ENCODE peak calls at places on chromosomes 13 and 19, in seven cellular contexts. I, E, Z, K, N, S and O are unnamed samples.

GRCh38 chr13:109155301-109155761 is 525.9 kb downstream of the MYO16 start:
- DNase-seq in Z (no peak), K (no peak), N (peak; percentile 93), I (no peak), S (no peak), E (no peak), O (no peak)

GRCh38 chr13:45179428-45179827 is 21.4 kb downstream of the KCTD4 start:
- DNase-seq in K (no peak), E (no peak), Z (no peak), N (peak; percentile 42), I (no peak), S (no peak), O (no peak)

GRCh38 chr13:51112771-51113170 is 1.7 kb upstream of the C13orf42 start:
- DNase-seq in S (no peak), N (no peak), I (no peak), E (no peak), K (no peak), Z (no peak), O (no peak)

GRCh38 chr13:31174018-31174417 is 12.3 kb upstream of the HSPH1 start:
- DNase-seq in K (no peak), S (no peak), E (no peak), Z (no peak), I (no peak), N (peak; percentile 68), O (peak; percentile 42)

GRCh38 chr13:114212096-114212495 is 22.6 kb upstream of the CDC16 start:
- DNase-seq in S (no peak), Z (no peak), E (no peak), I (no peak), N (peak; percentile 59), K (no peak), O (no peak)

GRCh38 chr13:113305208-113305607 is 8.2 kb downstream of the LAMP1 start:
- DNase-seq in N (peak; percentile 34), E (no peak), S (no peak), I (no peak), K (no peak), Z (no peak), O (no peak)

GRCh38 chr19:41872775-41873647 is 4.1 kb upstream of the CD79A start:
- DNase-seq in S (no peak), E (peak; percentile 64), Z (peak; percentile 61), K (no peak), N (peak; percentile 58), I (no peak), O (peak; percentile 74)

GRCh38 chr19:4375164-4375619 is 25.2 kb downstream of the SH3GL1 start:
- DNase-seq in Z (no peak), K (no peak), N (no peak), I (no peak), E (peak; percentile 56), S (no peak), O (peak; percentile 66)

GRCh38 chr13:37587236-37587635 is 11.3 kb downstream of the POSTN start:
- DNase-seq in Z (no peak), E (no peak), N (peak; percentile 27), I (no peak), K (no peak), S (no peak), O (no peak)

GRCh38 chr19:13042443-13043130 is 47.3 kb downstream of the NFIX start:
- DNase-seq in N (peak; percentile 80), E (no peak), K (no peak), I (no peak), Z (no peak), S (no peak), O (no peak)

GRCh38 chr13:97225533-97225932 is 3.4 kb downstream of the MBNL2 start:
- DNase-seq in K (no peak), S (no peak), N (no peak), E (no peak), I (no peak), Z (no peak), O (no peak)

GRCh38 chr19:12825259-12826131 is 8.9 kb downstream of the RTBDN start:
- DNase-seq in E (no peak), S (no peak), Z (no peak), I (no peak), N (no peak), K (no peak), O (no peak)

GRCh38 chr19:19865750-19866598 is at the start of gene ZNF253:
- DNase-seq in E (peak; percentile 98), Z (peak; percentile 96), N (peak; percentile 95), I (peak; percentile 95), S (peak; percentile 93), K (peak; percentile 98), O (peak; percentile 99)

GRCh38 chr19:1848399-1849131 is at the start of gene REXO1:
- DNase-seq in N (peak; percentile 94), I (peak; percentile 98), Z (peak; percentile 96), S (peak; percentile 87), K (peak; percentile 98), E (peak; percentile 95), O (peak; percentile 95)

GRCh38 chr13:79385694-79386093 is 20.4 kb downstream of the RBM26 start:
- DNase-seq in K (no peak), S (no peak), I (no peak), Z (no peak), E (no peak), N (no peak), O (no peak)

GRCh38 chr13:113860579-113861432 is 3.1 kb downstream of the GAS6 start:
- DNase-seq in Z (no peak), K (no peak), E (no peak), N (no peak), I (no peak), S (no peak), O (no peak)

GRCh38 chr13:84684804-84685203 is 802.5 kb upstream of the SLITRK1 start:
- DNase-seq in N (no peak), I (no peak), S (no peak), E (no peak), Z (no peak), K (no peak), O (peak; percentile 11)

GRCh38 chr19:42290523-42291436 is 11.2 kb upstream of the PRR19 start:
- DNase-seq in E (peak; percentile 50), I (no peak), K (no peak), Z (no peak), N (no peak), S (no peak), O (peak; percentile 52)

GRCh38 chr13:106089251-106089940 is 446.1 kb downstream of the EFNB2 start:
- DNase-seq in N (no peak), S (no peak), I (no peak), K (no peak), E (no peak), Z (no peak), O (no peak)

GRCh38 chr13:106083620-106084350 is 451.7 kb downstream of the EFNB2 start:
- DNase-seq in Z (no peak), S (no peak), N (peak; percentile 59), I (no peak), E (no peak), K (no peak), O (peak; percentile 32)

GRCh38 chr13:106087201-106087600 is 448.3 kb downstream of the EFNB2 start:
- DNase-seq in E (no peak), K (no peak), I (no peak), N (no peak), Z (no peak), S (no peak), O (no peak)

DNA sequence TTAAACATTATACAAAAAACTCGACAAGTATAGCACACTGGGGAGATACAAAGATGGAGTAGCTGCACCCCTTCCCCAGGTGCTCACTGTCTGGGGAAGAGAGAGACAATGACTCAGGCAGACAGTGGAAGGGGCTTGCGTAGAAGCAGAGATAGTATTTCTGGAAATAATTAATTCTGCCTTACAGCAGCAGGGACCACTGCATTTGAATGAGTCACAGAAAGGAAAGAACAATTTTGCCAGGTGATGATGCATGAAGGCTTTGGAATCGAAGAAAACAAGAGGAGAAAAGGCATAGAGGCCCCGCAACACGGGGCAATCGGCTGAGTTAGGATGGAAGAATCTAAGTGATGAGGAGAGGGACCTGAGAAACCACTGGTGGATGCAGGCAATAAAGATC is 447.4 kb downstream of the EFNB2 start:
- DNase-seq in I (no peak), N (no peak), K (no peak), E (no peak), S (no peak), Z (no peak), O (no peak)
- H3K27ac ChIP-seq in I (no peak overlapping the region), N (no peak overlapping the region), K (no peak overlapping the region), E (no peak overlapping the region), S (no peak overlapping the region), Z (no peak overlapping the region), O (no peak overlapping the region)

GRCh38 chr19:48481191-48481500 is 12.0 kb downstream of the CYTH2 start:
- DNase-seq in N (no peak), K (no peak), S (no peak), I (no peak), E (no peak), Z (no peak), O (no peak)
- H3K27ac ChIP-seq in N (peak overlapping the region; percentile 50), K (peak overlapping the region; percentile 80), S (peak overlapping the region; percentile 91), I (no peak overlapping the region), E (peak overlapping the region; percentile 31), Z (peak overlapping the region; percentile 94), O (no peak overlapping the region)

DNA sequence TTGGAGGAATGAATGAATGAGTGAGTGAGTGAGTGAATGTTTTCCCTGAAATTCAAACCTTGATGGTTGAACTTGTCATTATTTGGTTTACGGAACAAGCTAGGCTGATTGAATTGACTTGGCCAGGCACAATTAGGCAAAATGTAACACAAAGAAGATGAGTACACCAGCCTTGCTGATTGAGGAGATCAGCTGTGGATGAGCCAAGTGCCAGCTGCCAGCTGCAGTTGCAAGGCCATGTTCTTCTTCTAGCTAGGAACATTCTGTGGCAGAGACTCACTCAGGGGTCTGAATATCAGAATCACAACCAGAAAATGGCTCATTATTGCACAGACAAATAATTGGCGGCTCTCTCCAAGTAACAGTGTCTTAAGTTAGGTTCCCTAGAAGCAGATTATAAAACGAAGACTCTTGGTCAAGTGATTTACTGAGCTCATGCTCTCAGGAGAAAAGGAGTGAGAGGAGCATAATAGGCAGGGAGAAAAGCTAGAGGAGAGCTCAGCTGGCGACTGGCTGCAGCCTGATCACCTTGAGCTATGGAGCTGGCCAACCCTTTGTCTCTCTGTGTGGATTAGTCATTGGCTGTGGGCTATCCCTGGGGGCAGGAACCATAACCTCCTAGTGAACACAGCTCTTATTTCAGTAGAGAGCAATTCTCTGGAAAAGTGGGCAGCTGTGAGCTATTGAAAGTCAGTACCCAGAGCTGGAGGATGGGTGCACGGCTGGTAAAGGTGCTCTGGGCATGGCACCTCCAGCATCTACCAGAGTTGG is 225.3 kb upstream of the SERP2 start:
- DNase-seq in N (no peak), K (no peak), S (no peak), E (no peak), Z (no peak), I (no peak), O (no peak)
- H3K27ac ChIP-seq in N (no peak overlapping the region), K (no peak overlapping the region), S (no peak overlapping the region), E (no peak overlapping the region), Z (no peak overlapping the region), I (no peak overlapping the region), O (no peak overlapping the region)

GRCh38 chr19:45995715-45996385 is 583 bp downstream of the CCDC61 start:
- DNase-seq in E (no peak), I (no peak), N (no peak), Z (no peak), K (no peak), S (no peak), O (no peak)

GRCh38 chr19:45998834-45999233 is 3.6 kb downstream of the CCDC61 start:
- DNase-seq in S (no peak), Z (no peak), E (no peak), I (no peak), N (no peak), K (no peak), O (no peak)

GRCh38 chr19:45996933-45997332 is 1.7 kb downstream of the CCDC61 start:
- DNase-seq in K (no peak), N (no peak), Z (no peak), S (no peak), E (no peak), I (no peak), O (no peak)

GRCh38 chr19:45994456-45994988 is 745 bp upstream of the CCDC61 start:
- DNase-seq in Z (no peak), I (no peak), K (peak; percentile 31), N (peak; percentile 34), E (no peak), S (no peak), O (no peak)

GRCh38 chr19:45994989-45995714 is at the start of gene CCDC61:
- DNase-seq in S (peak; percentile 88), Z (peak; percentile 90), K (peak; percentile 97), N (peak; percentile 100), E (peak; percentile 96), I (peak; percentile 100), O (peak; percentile 100)
- H3K27ac ChIP-seq in S (no peak within 1 kb of the TSS), Z (peak within 1 kb of the TSS; percentile 70), K (no peak within 1 kb of the TSS), N (peak within 1 kb of the TSS; percentile 53), E (no peak within 1 kb of the TSS), I (peak within 1 kb of the TSS; percentile 14), O (no peak within 1 kb of the TSS)